ENCODE peak calls at places on chromosomes 3 and 15, in ten cellular contexts. E is HEK293T; U is naive B cell; C is IMR-90; Z is stimulated activated CD8-positive, alpha-beta memory T cell treated with anti-CD3 and anti-CD28 coated beads, Interleukin-2, amount 100 ng/mL, for 1 hour; G is NCI-H345; A is H54; H is esophagus squamous epithelium; Y is fibroblast of mammary gland; Q is Caki2. T is an unnamed sample.

GRCh38 chr15:90030376-90030775 is 29.3 kb downstream of the ZNF710 start:
- DNase-seq in E (no peak), U (no peak), C (no peak), Z (no peak), G (no peak), A (no peak), H (no peak), Y (no peak), Q (no peak), T (no peak)

GRCh38 chr3:54087581-54088410 is 34.6 kb upstream of the CACNA2D3 start:
- DNase-seq in E (no peak), U (no peak), C (no peak), Z (no peak), G (no peak), A (no peak), H (no peak), Y (no peak), Q (no peak), T (no peak)

GRCh38 chr3:138395865-138396751 is 38.3 kb upstream of the ESYT3 start:
- DNase-seq in E (no peak), U (no peak), C (no peak), Z (no peak), G (no peak), A (no peak), H (no peak), Y (no peak), Q (no peak), T (no peak)

GRCh38 chr15:100810831-100811230 is 68.8 kb upstream of the ALDH1A3 start:
- DNase-seq in E (no peak), U (no peak), C (no peak), Z (no peak), G (no peak), A (no peak), H (no peak), Y (no peak), Q (no peak), T (no peak)

GRCh38 chr15:29821416-29822099 is 710 bp downstream of the TJP1 start:
- DNase-seq in E (peak; percentile 46), U (peak; percentile 2), C (peak; percentile 85), Z (no peak), G (peak; percentile 44), A (peak; percentile 61), H (no peak), Y (peak; percentile 77), Q (peak; percentile 65), T (no peak)

GRCh38 chr15:81117136-81117535 is 16.9 kb upstream of the CFAP161 start:
- DNase-seq in E (no peak), U (no peak), C (peak; percentile 66), Z (no peak), G (no peak), A (no peak), H (no peak), Y (peak; percentile 73), Q (no peak), T (no peak)

GRCh38 chr3:5806192-5806591 is 618.7 kb downstream of the EDEM1 start:
- DNase-seq in E (no peak), U (no peak), C (no peak), Z (no peak), G (no peak), A (no peak), H (no peak), Y (no peak), Q (no peak), T (no peak)

GRCh38 chr3:150409527-150410310 is 1.6 kb downstream of the TSC22D2 start:
- DNase-seq in E (peak; percentile 38), U (peak; percentile 74), C (peak; percentile 60), Z (peak; percentile 39), G (peak; percentile 38), A (no peak), H (peak; percentile 21), Y (peak; percentile 61), Q (peak; percentile 70), T (no peak)

GRCh38 chr3:115092220-115092791 is 54.8 kb downstream of the ZBTB20 start:
- DNase-seq in E (peak; percentile 52), U (peak; percentile 30), C (peak; percentile 69), Z (peak; percentile 7), G (peak; percentile 4), A (no peak), H (no peak), Y (peak; percentile 65), Q (peak; percentile 53), T (no peak)

GRCh38 chr3:15295506-15295905 is 36.9 kb downstream of the SH3BP5 start:
- DNase-seq in E (no peak), U (no peak), C (no peak), Z (no peak), G (no peak), A (no peak), H (no peak), Y (peak; percentile 99), Q (no peak), T (no peak)

GRCh38 chr15:70632079-70632850 is 131.1 kb downstream of the UACA start:
- DNase-seq in E (no peak), U (no peak), C (peak; percentile 71), Z (no peak), G (no peak), A (no peak), H (no peak), Y (peak; percentile 39), Q (no peak), T (no peak)

GRCh38 chr3:129360705-129361460 is 67.6 kb downstream of the EFCAB12 start:
- DNase-seq in E (no peak), U (no peak), C (no peak), Z (no peak), G (no peak), A (no peak), H (no peak), Y (no peak), Q (no peak), T (no peak)

T was measured in NCI-H187 treated with DMSO at 0.1 percent for 48 hours.